ENCODE peak calls at places on chromosomes 11 and 22, in ten cellular contexts. S is transverse colon, K is Peyer's patch, H is endothelial cell, X is A549, O is left ventricle myocardium inferior, W is psoas muscle, L is GM13977, I is cardiac muscle cell, D is lower lobe of right lung. V is an unnamed sample.

GRCh38 chr11:69380921-69381581 is 87.1 kb downstream of the MYEOV start:
- DNase-seq in S (peak; percentile 4), K (no peak), H (no peak), X (no peak), O (no peak), W (peak; percentile 42), L (no peak), I (no peak), D (no peak), V (no peak)

GRCh38 chr11:16909375-16910035 is 104.7 kb downstream of the PLEKHA7 start:
- DNase-seq in S (no peak), K (no peak), H (no peak), X (no peak), O (no peak), W (no peak), L (peak; percentile 57), I (no peak), D (no peak), V (no peak)

GRCh38 chr11:128695539-128696221 is 1.8 kb downstream of the FLI1 start:
- DNase-seq in S (peak; percentile 54), K (peak; percentile 84), H (no peak), X (no peak), O (no peak), W (no peak), L (peak; percentile 52), I (no peak), D (peak; percentile 81), V (no peak)

GRCh38 chr11:69975822-69976221 is 102.3 kb upstream of the ANO1 start:
- DNase-seq in S (no peak), K (no peak), H (no peak), X (no peak), O (no peak), W (no peak), L (no peak), I (no peak), D (no peak), V (no peak)

GRCh38 chr11:43504316-43504950 is 145.7 kb downstream of the TTC17 start:
- DNase-seq in S (no peak), K (no peak), H (peak; percentile 35), X (peak; percentile 39), O (no peak), W (no peak), L (peak; percentile 43), I (peak; percentile 66), D (no peak), V (no peak)

GRCh38 chr11:97732011-97732632 is 1288.6 kb upstream of the CNTN5 start:
- DNase-seq in S (no peak), K (no peak), H (no peak), X (no peak), O (no peak), W (no peak), L (no peak), I (no peak), D (no peak), V (no peak)

GRCh38 chr11:64843971-64844329 is 503 bp downstream of the CDC42BPG start:
- DNase-seq in S (no peak), K (no peak), H (no peak), X (no peak), O (no peak), W (no peak), L (no peak), I (no peak), D (no peak), V (no peak)

GRCh38 chr11:92314499-92314898 is 89.9 kb downstream of the FAT3 start:
- DNase-seq in S (no peak), K (no peak), H (no peak), X (no peak), O (no peak), W (no peak), L (no peak), I (no peak), D (no peak), V (no peak)

GRCh38 chr11:78851883-78852586 is 277.4 kb upstream of the NARS2 start:
- DNase-seq in S (peak; percentile 13), K (no peak), H (no peak), X (no peak), O (no peak), W (peak; percentile 54), L (no peak), I (no peak), D (peak; percentile 73), V (no peak)

GRCh38 chr11:27370374-27370773 is 7.4 kb upstream of the CCDC34 start:
- DNase-seq in S (no peak), K (no peak), H (no peak), X (no peak), O (no peak), W (no peak), L (no peak), I (no peak), D (no peak), V (no peak)

GRCh38 chr11:115933564-115933963 is 429.3 kb upstream of the CADM1 start:
- DNase-seq in S (no peak), K (no peak), H (no peak), X (no peak), O (no peak), W (no peak), L (no peak), I (peak; percentile 21), D (no peak), V (no peak)

GRCh38 chr11:33017478-33017877 is 1.8 kb downstream of the DEPDC7 start:
- DNase-seq in S (no peak), K (no peak), H (no peak), X (no peak), O (no peak), W (no peak), L (no peak), I (no peak), D (no peak), V (no peak)

GRCh38 chr22:37160037-37160436 is 10.3 kb upstream of the IL2RB start:
- DNase-seq in S (no peak), K (no peak), H (no peak), X (no peak), O (no peak), W (peak; percentile 23), L (no peak), I (no peak), D (no peak), V (no peak)
- TF ChIP-seq CTCF in S (no peak), K (no peak), H (no peak), X (no peak), O (no peak), W (no peak), L (no peak), I (no peak), D (no peak), V (no peak)

DNA sequence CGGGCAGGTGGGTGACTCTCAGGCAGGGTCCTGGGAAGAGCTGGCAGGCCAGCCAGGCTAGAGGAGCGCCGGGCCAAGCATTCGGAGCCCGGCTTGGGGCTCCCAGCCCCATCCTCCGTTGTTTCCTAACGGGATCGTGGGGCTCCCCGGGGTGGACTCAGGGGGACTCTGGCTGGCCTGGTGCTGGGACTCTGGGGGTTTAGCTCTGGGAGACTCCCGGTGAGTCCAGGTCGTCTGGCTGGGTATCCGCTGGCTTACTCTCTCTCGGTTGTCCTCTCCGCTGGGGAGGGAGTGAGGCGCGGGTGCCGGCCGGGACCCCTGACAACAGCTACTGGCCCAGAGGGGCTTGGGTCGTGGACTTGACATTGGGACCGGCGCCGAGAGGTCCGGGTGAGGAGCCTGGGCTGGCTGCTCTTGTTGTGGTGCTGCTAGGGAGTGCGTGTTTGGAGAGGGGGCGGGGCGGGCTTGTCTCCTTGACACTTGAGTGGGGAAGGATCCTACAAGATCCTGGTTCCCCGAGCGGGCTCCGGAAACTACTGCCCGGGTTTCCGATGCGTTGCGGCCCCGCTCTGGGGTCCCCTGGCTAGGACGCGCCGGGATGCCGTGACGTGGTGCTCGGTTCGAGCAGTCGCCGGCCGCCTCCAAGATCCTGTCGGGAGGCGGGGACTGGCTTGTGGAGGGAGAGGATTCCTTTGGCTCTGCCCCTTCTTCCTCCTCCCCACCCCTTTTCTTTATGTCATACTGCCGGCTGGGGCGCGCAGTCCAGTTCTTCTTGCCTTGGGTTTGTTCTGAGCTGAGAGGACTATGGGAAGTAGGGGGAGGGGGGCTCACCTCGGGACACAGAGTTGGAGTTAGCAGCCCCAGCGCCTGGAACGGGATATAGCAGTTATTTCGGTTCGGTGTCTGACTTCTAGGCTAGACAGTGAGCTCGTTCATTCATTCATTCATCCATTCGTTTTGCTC is 585 bp downstream of the EMSY start:
- DNase-seq in S (peak; percentile 78), K (peak; percentile 56), H (peak; percentile 79), X (peak; percentile 85), O (peak; percentile 75), W (peak; percentile 83), L (peak; percentile 46), I (peak; percentile 92), D (peak; percentile 87), V (peak; percentile 32)
- TF ChIP-seq CTCF in S (no peak), K (no peak), H (no peak), X (no peak), O (peak; percentile 34), W (no peak), L (no peak), I (no peak), D (no peak), V (no peak)

DNA sequence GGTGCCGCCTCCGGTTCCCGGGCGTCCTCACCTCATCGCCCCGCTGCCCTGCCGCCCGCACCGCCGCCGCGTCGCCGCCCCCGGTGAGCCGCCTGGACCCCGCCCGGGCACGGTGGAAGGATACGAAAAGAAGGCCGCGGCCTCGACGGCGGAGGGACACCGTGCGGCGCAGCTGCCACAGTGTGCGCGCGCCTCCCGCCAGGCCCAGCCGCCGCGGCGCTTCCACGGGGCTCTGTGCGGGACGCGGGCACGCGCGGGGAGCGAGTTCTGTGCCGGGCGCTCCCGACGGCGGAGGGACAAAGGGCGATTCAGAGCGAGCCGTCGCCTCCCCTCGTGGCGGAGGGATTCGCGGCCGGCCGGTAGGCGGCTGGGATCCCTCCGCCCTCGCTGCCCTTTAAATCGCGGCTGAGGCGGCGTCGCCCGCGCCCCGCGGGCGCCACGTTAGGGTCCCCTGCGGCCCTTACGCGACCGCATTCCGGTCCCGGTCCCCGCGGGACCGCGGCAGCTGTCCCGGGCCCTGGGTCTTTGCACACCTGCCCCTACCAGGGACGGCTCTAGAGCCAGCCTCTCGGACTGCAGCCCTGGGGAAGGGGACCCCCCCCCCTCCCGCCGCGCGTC is 568 bp upstream of the KMT5B start:
- DNase-seq in S (peak; percentile 89), K (peak; percentile 82), H (peak; percentile 89), X (peak; percentile 98), O (peak; percentile 90), W (peak; percentile 95), L (peak; percentile 89), I (peak; percentile 95), D (peak; percentile 91), V (peak; percentile 86)
- TF ChIP-seq CTCF in S (peak; percentile 17), K (no peak), H (no peak), X (no peak), O (peak; percentile 15), W (no peak), L (no peak), I (no peak), D (no peak), V (no peak)

GRCh38 chr11:66311965-66312548 is 4.8 kb downstream of the CD248 start:
- DNase-seq in S (peak; percentile 95), K (peak; percentile 97), H (peak; percentile 80), X (peak; percentile 98), O (peak; percentile 93), W (peak; percentile 94), L (peak; percentile 86), I (peak; percentile 97), D (peak; percentile 96), V (peak; percentile 95)
- TF ChIP-seq CTCF in S (peak; percentile 96), K (peak; percentile 92), H (peak; percentile 65), X (peak; percentile 98), O (peak; percentile 48), W (peak; percentile 90), L (peak; percentile 19), I (peak; percentile 95), D (peak; percentile 90), V (peak; percentile 57)

DNA sequence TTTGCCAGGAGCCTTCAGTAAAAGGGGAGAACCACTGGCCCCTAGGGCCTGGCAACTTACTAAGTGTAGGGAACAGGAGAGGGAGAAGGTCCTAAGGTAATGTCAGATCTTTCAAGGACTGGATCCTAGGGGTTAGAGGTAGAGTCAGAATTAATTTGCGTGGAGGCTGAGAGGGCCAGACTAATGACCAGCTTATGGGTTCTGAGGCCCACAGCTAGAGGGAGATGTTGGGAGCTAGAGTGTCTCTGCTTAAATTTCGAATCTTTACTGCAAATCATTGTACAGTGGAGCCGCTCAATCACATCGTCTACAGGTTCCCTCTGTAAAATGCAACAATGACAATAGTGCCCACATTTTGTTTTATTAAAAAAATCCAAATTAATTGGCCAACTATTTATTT is 31.4 kb downstream of the CLMP start:
- DNase-seq in S (no peak), K (no peak), H (no peak), X (no peak), O (no peak), W (no peak), L (no peak), I (no peak), D (no peak), V (no peak)
- TF ChIP-seq CTCF in S (no peak), K (no peak), H (no peak), X (no peak), O (no peak), W (no peak), L (peak; percentile 7), I (peak; percentile 31), D (no peak), V (no peak)